ENCODE peak calls at places on chromosomes 13 and 19, in five cellular contexts. Z is H1, D is mesenchymal stem cell, G is IMR-90, J is neuronal stem cell. E is an unnamed sample. For H3K36me3, the result is how much of the 10 kb centered on the place peaks cover.

GRCh38 chr19:29942404-29943261 is 594 bp downstream of the URI1 start:
- DNase-seq in D (peak), Z (peak), J (peak), G (no peak), E (peak)

GRCh38 chr13:79427265-79427664 is 21.2 kb upstream of the RBM26 start:
- DNase-seq in G (no peak), D (no peak), Z (no peak), J (peak), E (no peak)

GRCh38 chr19:9958451-9958850 is 22.1 kb upstream of the OLFM2 start:
- DNase-seq in D (peak), G (peak), J (no peak), Z (no peak), E (no peak)

GRCh38 chr13:41568990-41569387 is 111.6 kb downstream of the RGCC start:
- DNase-seq in Z (no peak), D (no peak), J (no peak), G (peak), E (no peak)

GRCh38 chr13:77749481-77749880 is 52.0 kb downstream of the SLAIN1 start:
- DNase-seq in J (peak), D (no peak), Z (no peak), G (no peak), E (no peak)

GRCh38 chr19:39409886-39410619 is 2.4 kb upstream of the PLEKHG2 start:
- DNase-seq in Z (peak), J (no peak), G (no peak), D (peak), E (peak)

GRCh38 chr19:49497790-49498106 is 1.5 kb downstream of the RPS11 start:
- DNase-seq in J (no peak), D (no peak), G (no peak), Z (no peak), E (no peak)

GRCh38 chr13:110523180-110523579 is 38.3 kb downstream of the RAB20 start:
- DNase-seq in D (no peak), Z (no peak), J (no peak), G (no peak), E (no peak)

GRCh38 chr19:38649305-38650179 is 2.1 kb downstream of the ACTN4 start:
- DNase-seq in D (no peak), J (no peak), Z (no peak), G (no peak), E (no peak)

DNA sequence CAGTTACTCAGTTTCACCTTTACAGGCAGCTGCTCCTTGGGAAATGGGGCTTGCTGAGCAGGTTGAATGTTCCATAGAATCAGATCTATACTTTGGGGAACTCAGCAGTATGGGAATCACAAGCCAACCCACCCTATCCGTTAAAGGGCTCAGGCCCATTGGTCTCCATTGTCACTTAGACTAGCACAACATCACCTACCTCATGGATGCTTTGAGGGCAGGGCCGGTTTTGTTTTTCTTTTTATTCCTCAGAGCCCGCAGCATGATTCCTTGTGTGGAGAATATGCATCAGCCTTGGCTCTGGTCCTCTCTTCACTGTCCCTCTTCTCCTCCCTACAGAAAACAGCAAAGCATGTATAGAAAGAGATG is 48.0 kb downstream of the LRCH1 start:
- DNase-seq in Z (no peak), D (no peak), G (no peak), J (no peak), E (no peak)
- H3K9ac ChIP-seq in Z (no peak), D (no peak), G (no peak), J (no peak), E (no peak)

GRCh38 chr19:58558623-58559274 is 338 bp upstream of the UBE2M start:
- DNase-seq in J (peak), D (peak), Z (peak), G (peak), E (peak)

GRCh38 chr19:58559275-58560006 is 1.0 kb upstream of the UBE2M start:
- DNase-seq in G (peak), Z (peak), J (peak), D (peak), E (peak)

GRCh38 chr19:58557253-58558065 is 952 bp downstream of the UBE2M start:
- DNase-seq in G (no peak), J (no peak), Z (no peak), D (no peak), E (no peak)

GRCh38 chr19:58556633-58557252 is 1.7 kb downstream of the UBE2M start:
- DNase-seq in Z (no peak), J (no peak), D (no peak), G (no peak), E (no peak)

GRCh38 chr19:58558066-58558622 is at the start of gene UBE2M:
- DNase-seq in G (no peak), J (no peak), Z (no peak), D (peak), E (peak)
- H2BK15ac ChIP-seq in G (peak), J (no peak), Z (peak), D (peak), E (no peak)

GRCh38 chr19:52542984-52543664 is 15.7 kb downstream of the ZNF808 start:
- DNase-seq in G (peak), D (no peak), Z (no peak), J (no peak), E (no peak)
- H3K36me3 ChIP-seq in G (under half), D (half or more), Z (under half), J (under half), E (under half)

DNA sequence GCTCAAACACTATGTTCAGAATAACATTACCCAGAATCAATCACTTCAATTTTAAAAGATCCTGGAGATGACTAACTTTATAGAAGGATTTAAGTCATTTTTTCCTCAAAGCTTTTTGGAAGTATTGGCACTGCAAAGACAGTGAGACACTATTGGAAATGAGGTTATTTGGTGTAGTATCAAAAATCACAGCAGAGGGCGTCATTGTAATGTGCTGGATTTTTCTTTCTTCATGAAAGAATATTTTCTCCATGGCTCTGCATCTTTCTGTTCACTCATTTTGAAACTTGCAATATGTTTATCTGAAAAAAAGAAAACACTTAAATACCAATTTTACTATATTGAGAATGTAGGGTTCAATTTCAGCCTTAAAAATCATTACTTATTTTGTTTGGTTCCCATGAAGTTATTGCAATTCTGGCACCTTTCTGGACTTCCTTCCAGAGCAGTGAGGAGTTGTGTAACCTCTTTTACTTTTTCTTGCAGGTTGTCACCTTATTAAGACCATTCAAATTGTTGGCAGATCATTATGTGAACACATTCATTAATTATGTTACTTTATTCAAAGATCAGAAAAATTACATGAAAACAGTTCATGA is 3.7 kb upstream of the CSNK1A1L start:
- DNase-seq in G (peak), J (peak), Z (no peak), D (peak), E (peak)
- H3K9ac ChIP-seq in G (no peak), J (no peak), Z (no peak), D (peak), E (no peak)

E was measured in mesendoderm.